ENCODE peak calls at places on chromosomes 1 and 21, in eight cellular contexts. U, G, C, X, M, R, S and A are unnamed samples.
A peak's percentile ranks its signal among the peaks of the same experiment; 100 is the strongest.

GRCh38 chr1:235714205-235714897 is 64.8 kb upstream of the GNG4 start:
- DNase-seq in U (no peak), G (no peak), C (no peak), X (no peak), M (no peak), R (no peak), S (no peak), A (no peak)

GRCh38 chr1:195591917-195592672 is 1016.1 kb downstream of the KCNT2 start:
- DNase-seq in U (no peak), G (peak; percentile 65), C (no peak), X (peak; percentile 76), M (peak; percentile 88), R (no peak), S (no peak), A (no peak)

GRCh38 chr1:9593492-9594465 is 5.1 kb downstream of the TMEM201 start:
- DNase-seq in U (no peak), G (no peak), C (no peak), X (peak; percentile 56), M (peak; percentile 75), R (peak; percentile 19), S (peak; percentile 80), A (peak; percentile 88)

GRCh38 chr1:156889802-156890585 is 3.5 kb upstream of the PEAR1 start:
- DNase-seq in U (no peak), G (peak; percentile 81), C (peak; percentile 40), X (peak; percentile 41), M (peak; percentile 42), R (peak; percentile 87), S (peak; percentile 73), A (peak; percentile 83)

GRCh38 chr21:29018540-29018939 is 609 bp downstream of the RWDD2B start:
- DNase-seq in U (no peak), G (no peak), C (no peak), X (peak; percentile 16), M (no peak), R (no peak), S (no peak), A (no peak)

GRCh38 chr1:94160811-94161210 is 39.9 kb upstream of the ABCA4 start:
- DNase-seq in U (no peak), G (peak; percentile 43), C (no peak), X (peak; percentile 87), M (peak; percentile 32), R (no peak), S (peak; percentile 79), A (no peak)

GRCh38 chr21:42098957-42099547 is 27.9 kb downstream of the UMODL1 start:
- DNase-seq in U (no peak), G (no peak), C (no peak), X (no peak), M (no peak), R (no peak), S (no peak), A (no peak)

GRCh38 chr1:12275370-12275769 is 45.5 kb downstream of the VPS13D start:
- DNase-seq in U (no peak), G (no peak), C (peak; percentile 18), X (no peak), M (no peak), R (peak; percentile 36), S (peak; percentile 12), A (peak; percentile 22)

GRCh38 chr1:12203216-12204007 is 26.4 kb upstream of the VPS13D start:
- DNase-seq in U (no peak), G (no peak), C (no peak), X (no peak), M (peak; percentile 50), R (no peak), S (no peak), A (no peak)

GRCh38 chr1:91617242-91617837 is 116.7 kb downstream of the CDC7 start:
- DNase-seq in U (no peak), G (no peak), C (no peak), X (no peak), M (no peak), R (peak; percentile 69), S (no peak), A (peak; percentile 22)

GRCh38 chr1:100893718-100894117 is 924 bp downstream of the EXTL2 start:
- DNase-seq in U (no peak), G (no peak), C (no peak), X (no peak), M (no peak), R (no peak), S (no peak), A (no peak)

GRCh38 chr1:57845041-57845440 is 421.2 kb upstream of the DAB1 start:
- DNase-seq in U (no peak), G (no peak), C (no peak), X (peak; percentile 83), M (peak; percentile 92), R (no peak), S (peak; percentile 56), A (no peak)

GRCh38 chr1:185438936-185439335 is 121.9 kb upstream of the IVNS1ABP start:
- DNase-seq in U (no peak), G (no peak), C (no peak), X (peak; percentile 14), M (no peak), R (no peak), S (no peak), A (no peak)

GRCh38 chr1:170230323-170230722 is 84.6 kb downstream of the NTMT2 start:
- DNase-seq in U (no peak), G (no peak), C (no peak), X (no peak), M (no peak), R (no peak), S (no peak), A (no peak)

GRCh38 chr1:217138173-217138838 is 415.1 kb upstream of the ESRRG start:
- DNase-seq in U (no peak), G (no peak), C (no peak), X (no peak), M (no peak), R (no peak), S (no peak), A (no peak)

GRCh38 chr1:117015701-117016100 is 14.1 kb downstream of the CD101 start:
- DNase-seq in U (no peak), G (no peak), C (no peak), X (no peak), M (no peak), R (no peak), S (no peak), A (no peak)

GRCh38 chr21:38714998-38715397 is 90.7 kb upstream of the ETS2 start:
- DNase-seq in U (no peak), G (no peak), C (no peak), X (peak; percentile 6), M (peak; percentile 60), R (no peak), S (no peak), A (no peak)

GRCh38 chr21:38716942-38717341 is 88.8 kb upstream of the ETS2 start:
- DNase-seq in U (no peak), G (no peak), C (no peak), X (peak; percentile 31), M (peak; percentile 17), R (no peak), S (peak; percentile 24), A (no peak)

GRCh38 chr21:38716088-38716487 is 89.6 kb upstream of the ETS2 start:
- DNase-seq in U (no peak), G (no peak), C (no peak), X (no peak), M (no peak), R (no peak), S (no peak), A (no peak)

GRCh38 chr21:38712076-38712475 is 93.7 kb upstream of the ETS2 start:
- DNase-seq in U (no peak), G (peak; percentile 31), C (no peak), X (peak; percentile 21), M (peak; percentile 44), R (peak; percentile 11), S (peak; percentile 23), A (no peak)
- TF ChIP-seq CTCF in U (peak; percentile 77), G (peak; percentile 56), C (no peak), X (peak; percentile 17), M (peak; percentile 79), R (no peak), S (peak; percentile 78), A (no peak)

GRCh38 chr1:65059930-65060538 is 88.0 kb upstream of the AK4 start:
- DNase-seq in U (no peak), G (peak; percentile 31), C (no peak), X (no peak), M (peak; percentile 25), R (peak; percentile 19), S (no peak), A (peak; percentile 49)

GRCh38 chr1:65062339-65062738 is 85.7 kb upstream of the AK4 start:
- DNase-seq in U (no peak), G (no peak), C (no peak), X (no peak), M (no peak), R (no peak), S (no peak), A (no peak)

GRCh38 chr1:65065535-65066378 is 82.2 kb upstream of the AK4 start:
- DNase-seq in U (no peak), G (no peak), C (no peak), X (no peak), M (no peak), R (peak; percentile 25), S (no peak), A (no peak)

GRCh38 chr1:65066379-65066765 is 81.6 kb upstream of the AK4 start:
- DNase-seq in U (no peak), G (no peak), C (no peak), X (no peak), M (no peak), R (no peak), S (no peak), A (no peak)

DNA sequence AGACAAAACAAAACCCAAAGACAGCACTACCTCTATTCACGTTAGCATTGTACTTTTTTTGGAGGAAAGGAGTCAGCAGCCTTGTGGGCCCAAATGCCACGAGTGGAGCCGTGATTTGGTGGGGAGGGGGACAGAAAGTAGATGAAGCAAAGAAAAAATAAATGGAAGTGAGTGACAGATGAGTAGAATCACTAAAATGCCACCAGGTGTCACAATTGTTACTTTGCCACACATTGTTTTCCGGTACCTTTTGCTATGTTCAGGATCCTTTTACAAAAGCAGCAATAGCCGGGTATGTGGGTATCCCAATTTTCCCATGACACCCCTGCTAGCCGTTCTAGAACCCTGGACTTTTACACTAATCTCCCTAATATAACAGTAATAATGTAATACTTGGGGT is 85.0 kb upstream of the AK4 start:
- DNase-seq in U (no peak), G (no peak), C (no peak), X (no peak), M (no peak), R (peak; percentile 7), S (no peak), A (peak; percentile 35)
- TF ChIP-seq CTCF in U (peak; percentile 36), G (peak; percentile 51), C (peak; percentile 57), X (no peak), M (peak; percentile 34), R (peak; percentile 55), S (no peak), A (no peak)

GRCh38 chr1:208200116-208200515 is 44.1 kb downstream of the PLXNA2 start:
- DNase-seq in U (no peak), G (no peak), C (no peak), X (no peak), M (no peak), R (no peak), S (no peak), A (no peak)
- TF ChIP-seq CTCF in U (no peak), G (no peak), C (no peak), X (no peak), M (no peak), R (no peak), S (no peak), A (no peak)

DNA sequence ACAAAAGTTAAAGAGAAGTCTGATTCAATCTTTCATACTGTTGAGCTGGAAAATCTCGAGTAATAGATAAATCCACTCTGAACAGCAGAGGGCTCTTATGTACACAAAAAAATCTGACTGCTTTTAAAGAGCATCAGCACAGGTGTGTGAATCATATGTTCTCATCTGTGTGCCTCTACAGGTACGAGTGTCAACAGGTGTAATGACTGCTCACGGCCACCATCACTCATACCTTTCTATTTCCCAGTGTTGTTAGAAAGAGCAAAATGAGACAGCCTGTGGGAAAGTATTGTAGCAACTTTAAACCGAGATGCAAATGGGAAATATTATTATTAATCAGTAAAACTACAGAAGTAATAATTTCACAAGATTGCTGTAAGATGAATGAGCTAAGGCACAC is 49.0 kb upstream of the SCAF4 start:
- DNase-seq in U (no peak), G (peak; percentile 47), C (no peak), X (no peak), M (peak; percentile 49), R (no peak), S (no peak), A (no peak)
- TF ChIP-seq CTCF in U (peak; percentile 9), G (peak; percentile 54), C (no peak), X (no peak), M (peak; percentile 33), R (no peak), S (no peak), A (no peak)